ENCODE peak calls at places on chromosomes 7 and 10, in four cellular contexts. V is esophagus squamous epithelium, O is neural progenitor cell, U is fibroblast of lung. Y is an unnamed sample.

GRCh38 chr7:151849008-151849878 is 27.7 kb downstream of the PRKAG2 start:
- DNase-seq in V (no peak), O (no peak), U (no peak), Y (no peak)

GRCh38 chr7:151844080-151844827 is 32.7 kb downstream of the PRKAG2 start:
- DNase-seq in V (no peak), O (no peak), U (peak; percentile 75), Y (no peak)

GRCh38 chr10:14010083-14010551 is 320.6 kb downstream of the FRMD4A start:
- DNase-seq in V (no peak), O (peak; percentile 27), U (peak; percentile 80), Y (no peak)

GRCh38 chr7:75038508-75038907 is 35.1 kb downstream of the RCC1L start:
- DNase-seq in V (no peak), O (no peak), U (no peak), Y (no peak)

GRCh38 chr7:70230761-70231160 is 632.5 kb downstream of the AUTS2 start:
- DNase-seq in V (no peak), O (no peak), U (no peak), Y (no peak)

GRCh38 chr10:115975506-115975905 is 297.5 kb downstream of the GFRA1 start:
- DNase-seq in V (no peak), O (peak; percentile 25), U (no peak), Y (no peak)

GRCh38 chr10:85922363-85923129 is 444.0 kb downstream of the GRID1 start:
- DNase-seq in V (no peak), O (no peak), U (peak; percentile 2), Y (no peak)

GRCh38 chr10:63657812-63658211 is 136.6 kb downstream of the REEP3 start:
- DNase-seq in V (no peak), O (no peak), U (no peak), Y (no peak)

GRCh38 chr7:2734084-2734601 is 46.1 kb downstream of the AMZ1 start:
- DNase-seq in V (no peak), O (no peak), U (no peak), Y (no peak)

GRCh38 chr7:30941582-30942310 is 22.0 kb upstream of the GHRHR start:
- DNase-seq in V (no peak), O (no peak), U (no peak), Y (no peak)

GRCh38 chr10:70169661-70170364 is 501 bp downstream of the SAR1A start:
- DNase-seq in V (no peak), O (peak; percentile 84), U (no peak), Y (no peak)

GRCh38 chr7:2313450-2314208 is 612 bp downstream of the SNX8 start:
- DNase-seq in V (no peak), O (no peak), U (no peak), Y (peak; percentile 64)

GRCh38 chr7:56079450-56080185 is 13.1 kb downstream of the PHKG1 start:
- DNase-seq in V (no peak), O (no peak), U (peak; percentile 73), Y (peak; percentile 89)

GRCh38 chr10:106609867-106610266 is 554.6 kb downstream of the SORCS1 start:
- DNase-seq in V (no peak), O (peak; percentile 24), U (no peak), Y (no peak)

GRCh38 chr10:21385996-21386620 is 139.4 kb downstream of the SKIDA1 start:
- DNase-seq in V (no peak), O (no peak), U (no peak), Y (no peak)

GRCh38 chr10:45379891-45380540 is 6.0 kb downstream of the ALOX5 start:
- DNase-seq in V (no peak), O (no peak), U (no peak), Y (peak; percentile 52)

GRCh38 chr7:44222074-44222473 is 21.3 kb downstream of the YKT6 start:
- DNase-seq in V (no peak), O (no peak), U (no peak), Y (no peak)

GRCh38 chr7:150988230-150989226 is 2.3 kb upstream of the NOS3 start:
- DNase-seq in V (no peak), O (peak; percentile 84), U (no peak), Y (no peak)

GRCh38 chr10:119368991-119369869 is 161.9 kb downstream of the GRK5 start:
- DNase-seq in V (no peak), O (no peak), U (no peak), Y (no peak)
- H3K4me1 ChIP-seq in V (peaks cover 78% of the 10 kb centered on the region), O (peaks cover 28% of the 10 kb centered on the region), U (peaks cover 61% of the 10 kb centered on the region), Y (peaks cover 63% of the 10 kb centered on the region)

GRCh38 chr10:102781921-102782542 is 38.3 kb downstream of the WBP1L start:
- DNase-seq in V (no peak), O (no peak), U (peak; percentile 76), Y (no peak)

GRCh38 chr10:102778781-102779180 is 35.0 kb downstream of the WBP1L start:
- DNase-seq in V (no peak), O (no peak), U (no peak), Y (no peak)

GRCh38 chr10:102781089-102781920 is 37.6 kb downstream of the WBP1L start:
- DNase-seq in V (no peak), O (peak; percentile 38), U (no peak), Y (no peak)

GRCh38 chr10:102779680-102780079 is 35.9 kb downstream of the WBP1L start:
- DNase-seq in V (no peak), O (no peak), U (peak; percentile 54), Y (no peak)

DNA sequence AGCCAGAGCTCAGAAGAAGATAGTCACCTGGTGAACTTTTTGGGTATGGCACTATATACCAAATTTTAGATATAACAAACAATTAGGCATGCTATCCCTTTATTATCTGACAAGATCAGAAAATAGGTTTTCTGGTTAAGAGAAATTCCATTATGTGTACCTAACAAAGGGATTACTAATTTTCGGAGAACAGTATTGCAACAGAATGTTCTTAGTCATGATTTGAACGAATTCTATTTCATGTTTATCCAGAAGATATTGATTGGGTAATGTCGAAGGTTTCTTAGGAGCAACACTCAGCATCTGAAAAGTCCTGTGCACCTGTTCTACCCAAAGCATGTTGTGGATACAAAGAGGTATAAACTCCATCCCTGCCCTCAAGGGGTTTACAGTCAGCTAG is 36.5 kb downstream of the WBP1L start:
- DNase-seq in V (no peak), O (no peak), U (peak; percentile 77), Y (no peak)
- H3K4me1 ChIP-seq in V (peaks cover 100% of the 10 kb centered on the region), O (peaks cover 52% of the 10 kb centered on the region), U (peaks cover 40% of the 10 kb centered on the region), Y (peaks cover 37% of the 10 kb centered on the region)

GRCh38 chr7:106182904-106183303 is 70.8 kb upstream of the SYPL1 start:
- DNase-seq in V (no peak), O (no peak), U (no peak), Y (no peak)
- H3K4me1 ChIP-seq in V (peaks cover 30% of the 10 kb centered on the region), O (no peaks in the 10 kb centered on the region), U (no peaks in the 10 kb centered on the region), Y (no peaks in the 10 kb centered on the region)

GRCh38 chr10:80459047-80459865 is 5.1 kb downstream of the TSPAN14 start:
- DNase-seq in V (no peak), O (peak; percentile 36), U (peak; percentile 88), Y (peak; percentile 34)

GRCh38 chr10:80458263-80458625 is 4.1 kb downstream of the TSPAN14 start:
- DNase-seq in V (no peak), O (no peak), U (no peak), Y (no peak)

GRCh38 chr10:80458638-80459037 is 4.5 kb downstream of the TSPAN14 start:
- DNase-seq in V (no peak), O (no peak), U (no peak), Y (no peak)

GRCh38 chr10:80455461-80456345 is 1.6 kb downstream of the TSPAN14 start:
- DNase-seq in V (no peak), O (no peak), U (no peak), Y (no peak)

GRCh38 chr10:80457554-80458262 is 3.6 kb downstream of the TSPAN14 start:
- DNase-seq in V (no peak), O (peak; percentile 35), U (no peak), Y (no peak)
- H3K4me1 ChIP-seq in V (peaks cover 87% of the 10 kb centered on the region), O (peaks cover 64% of the 10 kb centered on the region), U (peaks cover 27% of the 10 kb centered on the region), Y (peaks cover 40% of the 10 kb centered on the region)

GRCh38 chr10:5891009-5891408 is 966 bp downstream of the FBH1 start:
- DNase-seq in V (no peak), O (no peak), U (peak; percentile 6), Y (no peak)
- H3K4me1 ChIP-seq in V (peaks cover 45% of the 10 kb centered on the region), O (peaks cover 23% of the 10 kb centered on the region), U (peaks cover 6% of the 10 kb centered on the region), Y (peaks cover 25% of the 10 kb centered on the region)

GRCh38 chr7:36198854-36199266 is 45.8 kb downstream of the EEPD1 start:
- DNase-seq in V (no peak), O (no peak), U (peak; percentile 74), Y (no peak)
- H3K4me1 ChIP-seq in V (peaks cover 25% of the 10 kb centered on the region), O (peaks cover 10% of the 10 kb centered on the region), U (no peaks in the 10 kb centered on the region), Y (no peaks in the 10 kb centered on the region)

GRCh38 chr10:43970747-43971146 is 322.1 kb upstream of the ZNF32 start:
- DNase-seq in V (no peak), O (no peak), U (no peak), Y (no peak)
- H3K4me1 ChIP-seq in V (peaks cover 6% of the 10 kb centered on the region), O (no peaks in the 10 kb centered on the region), U (no peaks in the 10 kb centered on the region), Y (peaks cover 8% of the 10 kb centered on the region)

GRCh38 chr7:55054252-55054651 is 35.4 kb downstream of the EGFR start:
- DNase-seq in V (no peak), O (no peak), U (no peak), Y (peak; percentile 73)

GRCh38 chr7:55052081-55052480 is 33.3 kb downstream of the EGFR start:
- DNase-seq in V (no peak), O (no peak), U (peak; percentile 90), Y (no peak)

GRCh38 chr7:55053651-55054226 is 34.9 kb downstream of the EGFR start:
- DNase-seq in V (no peak), O (no peak), U (peak; percentile 54), Y (no peak)

GRCh38 chr7:55054758-55055157 is 35.9 kb downstream of the EGFR start:
- DNase-seq in V (no peak), O (no peak), U (no peak), Y (no peak)

GRCh38 chr7:55052726-55053431 is 34.1 kb downstream of the EGFR start:
- DNase-seq in V (no peak), O (no peak), U (peak; percentile 70), Y (no peak)
- H3K4me1 ChIP-seq in V (peaks cover 99% of the 10 kb centered on the region), O (no peaks in the 10 kb centered on the region), U (peaks cover 44% of the 10 kb centered on the region), Y (peaks cover 41% of the 10 kb centered on the region)

DNA sequence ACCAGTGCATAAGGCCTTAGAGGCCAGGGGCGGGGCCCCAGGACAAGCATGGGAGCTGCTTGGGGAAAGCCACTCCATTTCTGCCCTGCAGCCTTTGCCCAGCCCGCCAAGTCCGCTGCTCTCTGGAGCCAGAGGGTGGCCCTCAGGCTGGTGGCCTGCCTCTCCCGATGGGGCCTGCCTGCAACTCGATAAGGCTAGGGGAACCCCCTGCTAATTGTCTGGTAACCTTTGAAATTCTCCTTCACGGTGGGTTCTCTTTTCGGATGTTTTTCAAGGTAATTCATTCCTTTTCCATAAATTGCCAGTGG is 94.9 kb downstream of the ZMIZ1 start:
- DNase-seq in V (no peak), O (no peak), U (no peak), Y (no peak)
- H3K4me1 ChIP-seq in V (peaks cover 77% of the 10 kb centered on the region), O (peaks cover 25% of the 10 kb centered on the region), U (peaks cover 39% of the 10 kb centered on the region), Y (peaks cover 37% of the 10 kb centered on the region)

Y was measured in ascending aorta.